ENCODE peak calls at places on chromosomes 6 and 20, in seven cellular contexts. J, U, K, V, G, Q and T are unnamed samples.

GRCh38 chr6:52675372-52675771 is 4.5 kb downstream of the TMEM14A start:
- DNase-seq in G (no peak), Q (no peak), K (no peak), V (no peak), U (peak; percentile 17), J (no peak), T (no peak)

GRCh38 chr20:31587545-31588389 is 17.3 kb upstream of the ID1 start:
- DNase-seq in G (no peak), J (no peak), V (no peak), K (peak; percentile 43), U (peak; percentile 47), Q (peak; percentile 16), T (no peak)

GRCh38 chr6:130937942-130938604 is 110.9 kb downstream of the SMLR1 start:
- DNase-seq in U (no peak), K (peak; percentile 85), V (no peak), Q (peak; percentile 20), J (peak; percentile 47), G (no peak), T (no peak)

GRCh38 chr20:20772492-20773047 is 60.1 kb upstream of the RALGAPA2 start:
- DNase-seq in J (no peak), G (no peak), K (no peak), V (no peak), Q (no peak), U (no peak), T (no peak)

GRCh38 chr6:11593096-11593495 is 55.5 kb downstream of the TMEM170B start:
- DNase-seq in Q (no peak), G (no peak), J (no peak), U (no peak), K (no peak), V (no peak), T (no peak)

GRCh38 chr6:141364232-141364631 is 768.5 kb upstream of the GJE1 start:
- DNase-seq in K (no peak), V (no peak), Q (no peak), J (no peak), U (no peak), G (no peak), T (no peak)

GRCh38 chr20:37526238-37526838 is 1.3 kb downstream of the BLCAP start:
- DNase-seq in J (peak; percentile 53), G (no peak), U (peak; percentile 77), Q (peak; percentile 90), V (no peak), K (peak; percentile 51), T (no peak)

GRCh38 chr6:143896096-143896880 is 32.0 kb downstream of the ZC2HC1B start:
- DNase-seq in G (no peak), K (no peak), J (no peak), U (no peak), Q (peak; percentile 31), V (no peak), T (no peak)

GRCh38 chr20:44662256-44662655 is 10.8 kb upstream of the ADA start:
- DNase-seq in J (no peak), Q (no peak), K (no peak), U (no peak), G (no peak), V (no peak), T (no peak)

GRCh38 chr6:71446084-71446869 is 157.7 kb downstream of the OGFRL1 start:
- DNase-seq in Q (no peak), U (no peak), G (no peak), K (no peak), V (no peak), J (no peak), T (no peak)

GRCh38 chr20:43767686-43768474 is 41.1 kb upstream of the GTSF1L start:
- DNase-seq in V (no peak), K (peak; percentile 61), U (no peak), Q (peak; percentile 57), J (no peak), G (no peak), T (peak; percentile 13)

GRCh38 chr6:33878541-33878940 is 74.7 kb upstream of the MLN start:
- DNase-seq in G (no peak), Q (no peak), K (no peak), J (no peak), U (no peak), V (no peak), T (no peak)

GRCh38 chr6:111002350-111002749 is 20.5 kb downstream of the RPF2 start:
- DNase-seq in Q (no peak), G (no peak), U (no peak), V (no peak), J (no peak), K (no peak), T (no peak)

GRCh38 chr6:112235956-112236355 is 18.4 kb downstream of the LAMA4 start:
- DNase-seq in K (peak; percentile 78), U (no peak), J (peak; percentile 94), V (no peak), G (no peak), Q (peak; percentile 25), T (no peak)

GRCh38 chr20:29325304-29325640 is 1932.2 kb upstream of the DEFB115 start:
- DNase-seq in G (no peak), U (no peak), K (no peak), V (no peak), Q (no peak), J (no peak), T (no peak)

GRCh38 chr20:21027569-21027968 is 78.6 kb downstream of the LINC00237 start:
- DNase-seq in V (no peak), U (peak; percentile 63), J (no peak), G (no peak), K (no peak), Q (no peak), T (no peak)

GRCh38 chr6:158627168-158627939 is 17.2 kb downstream of the DYNLT1 start:
- DNase-seq in Q (no peak), K (no peak), J (no peak), G (no peak), V (no peak), U (no peak), T (no peak)

GRCh38 chr6:158630944-158631616 is 13.5 kb downstream of the DYNLT1 start:
- DNase-seq in G (peak; percentile 50), V (no peak), Q (peak; percentile 46), K (peak; percentile 65), J (peak; percentile 39), U (no peak), T (no peak)

GRCh38 chr6:158627940-158628211 is 16.7 kb downstream of the DYNLT1 start:
- DNase-seq in V (no peak), U (no peak), J (no peak), G (no peak), Q (no peak), K (no peak), T (peak; percentile 40)

GRCh38 chr6:158628542-158628941 is 16.0 kb downstream of the DYNLT1 start:
- DNase-seq in G (no peak), Q (no peak), J (no peak), U (no peak), K (no peak), V (no peak), T (peak; percentile 21)

DNA sequence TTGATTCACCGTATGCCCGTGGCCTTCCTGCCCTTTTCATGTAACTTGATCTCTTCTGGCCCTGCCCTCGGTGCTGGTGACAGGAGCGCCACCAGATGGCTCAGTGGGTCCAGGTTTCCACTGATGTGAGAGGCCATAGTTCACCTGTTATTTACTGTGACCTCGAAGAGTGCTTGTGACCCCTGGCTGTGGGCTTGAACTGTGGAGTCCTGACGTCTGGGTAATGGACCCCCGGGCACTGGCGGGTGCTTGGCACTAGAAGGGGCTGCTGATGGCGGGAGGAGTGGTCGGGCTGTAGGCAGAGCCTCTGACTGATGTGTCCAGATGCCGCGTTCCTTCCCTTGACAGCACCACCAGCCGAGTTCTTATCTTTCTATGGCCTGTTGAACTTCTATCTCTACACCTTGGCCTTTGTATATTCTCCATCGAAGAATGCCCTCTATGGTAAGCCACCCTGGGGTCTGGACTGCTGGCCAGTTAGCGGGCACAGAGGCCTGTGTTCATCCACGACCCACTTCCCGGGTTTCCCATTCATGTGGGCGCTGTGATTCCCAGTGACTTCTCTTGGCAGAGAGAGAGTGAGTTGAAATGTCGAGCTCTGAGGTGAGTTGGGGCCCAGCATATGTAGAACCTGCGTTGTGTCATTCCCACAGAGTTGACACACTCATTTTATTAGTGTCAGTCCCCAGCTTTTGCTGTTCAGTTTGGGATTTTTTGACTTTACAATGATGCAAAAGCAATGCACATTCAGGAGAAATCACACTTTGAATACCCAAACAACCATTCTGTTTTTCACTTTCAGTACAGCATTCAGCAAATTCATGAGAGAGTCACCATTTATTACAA is 14.9 kb downstream of the DYNLT1 start:
- DNase-seq in Q (no peak), U (peak; percentile 40), G (no peak), K (no peak), V (no peak), J (no peak), T (peak; percentile 75)
- H3K27ac ChIP-seq in Q (no peak overlapping the region), U (no peak overlapping the region), G (no peak overlapping the region), K (no peak overlapping the region), V (peak overlapping the region; percentile 21), J (no peak overlapping the region), T (no peak overlapping the region)

GRCh38 chr20:62409086-62409853 is 2.2 kb upstream of the CABLES2 start:
- DNase-seq in V (no peak), J (no peak), Q (no peak), K (no peak), U (no peak), G (no peak), T (no peak)
- H3K27ac ChIP-seq in V (no peak overlapping the region), J (no peak overlapping the region), Q (no peak overlapping the region), K (no peak overlapping the region), U (no peak overlapping the region), G (no peak overlapping the region), T (no peak overlapping the region)

GRCh38 chr20:13817342-13817741 is 32.5 kb downstream of the NDUFAF5 start:
- DNase-seq in J (no peak), V (no peak), Q (no peak), U (no peak), G (no peak), K (peak; percentile 44), T (no peak)

GRCh38 chr20:13821876-13822275 is 37.0 kb downstream of the NDUFAF5 start:
- DNase-seq in U (no peak), K (peak; percentile 12), V (no peak), G (no peak), Q (peak; percentile 76), J (no peak), T (no peak)

GRCh38 chr20:13816757-13817156 is 31.9 kb downstream of the NDUFAF5 start:
- DNase-seq in K (peak; percentile 16), Q (no peak), V (no peak), G (no peak), U (no peak), J (no peak), T (no peak)

GRCh38 chr20:13822459-13822858 is 37.6 kb downstream of the NDUFAF5 start:
- DNase-seq in J (no peak), G (no peak), K (no peak), Q (no peak), V (no peak), U (peak; percentile 26), T (no peak)

GRCh38 chr20:13819885-13820645 is 35.2 kb downstream of the NDUFAF5 start:
- DNase-seq in J (no peak), U (peak; percentile 59), K (peak; percentile 52), V (no peak), Q (peak; percentile 74), G (peak; percentile 31), T (peak; percentile 30)
- H3K27ac ChIP-seq in J (no peak overlapping the region), U (no peak overlapping the region), K (no peak overlapping the region), V (no peak overlapping the region), Q (no peak overlapping the region), G (no peak overlapping the region), T (no peak overlapping the region)

DNA sequence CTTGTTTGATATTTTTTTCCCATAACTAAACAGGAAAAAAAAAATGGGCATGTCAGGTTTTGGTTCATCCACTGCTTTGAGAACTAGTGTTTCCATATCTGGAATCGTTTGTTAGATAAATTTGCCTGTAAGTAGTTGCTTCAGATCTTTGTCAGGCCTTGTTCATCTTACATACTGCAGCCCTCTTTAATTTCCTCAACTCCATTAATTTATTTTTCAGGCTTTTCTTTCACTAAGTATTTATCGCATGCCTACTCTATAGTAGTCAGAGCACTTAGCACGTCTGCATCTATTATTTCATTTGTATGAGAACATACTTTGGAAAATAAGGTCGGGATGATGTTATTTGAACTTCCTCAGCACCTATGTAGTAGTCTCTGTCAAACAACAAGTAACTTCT is 80.9 kb downstream of the CAP2 start:
- DNase-seq in Q (no peak), G (no peak), J (no peak), K (no peak), V (no peak), U (no peak), T (no peak)
- H3K27ac ChIP-seq in Q (no peak overlapping the region), G (no peak overlapping the region), J (no peak overlapping the region), K (no peak overlapping the region), V (no peak overlapping the region), U (peak overlapping the region; percentile 54), T (no peak overlapping the region)